ENCODE peak calls at places on chromosomes 11 and 22, in four cellular contexts. W is GM23338, S is HCT116, H is PC-3. L is an unnamed sample.

GRCh38 chr22:44544523-44545433 is 46.7 kb upstream of the RTL6 start:
- DNase-seq in W (no peak), S (no peak), H (no peak), L (peak)

GRCh38 chr11:108853864-108854263 is 189.0 kb downstream of the DDX10 start:
- DNase-seq in W (peak), S (no peak), H (no peak), L (no peak)

GRCh38 chr22:29628982-29629381 is 25.5 kb downstream of the NF2 start:
- DNase-seq in W (no peak), S (no peak), H (no peak), L (no peak)

GRCh38 chr11:116774661-116775060 is 1.9 kb upstream of the BUD13 start:
- DNase-seq in W (peak), S (no peak), H (no peak), L (no peak)

GRCh38 chr11:23688835-23689234 is 808.0 kb upstream of the LUZP2 start:
- DNase-seq in W (no peak), S (no peak), H (peak), L (no peak)

GRCh38 chr11:61477734-61478148 is 30.8 kb upstream of the LRRC10B start:
- DNase-seq in W (peak), S (no peak), H (peak), L (peak)

GRCh38 chr11:62458212-62459002 is 39.6 kb downstream of the SCGB1A1 start:
- DNase-seq in W (no peak), S (no peak), H (no peak), L (no peak)

GRCh38 chr11:65205602-65205967 is 23.9 kb downstream of the CAPN1 start:
- DNase-seq in W (no peak), S (no peak), H (no peak), L (no peak)

GRCh38 chr11:19774817-19775600 is 62.4 kb downstream of the NAV2 start:
- DNase-seq in W (no peak), S (no peak), H (no peak), L (no peak)

GRCh38 chr11:10659339-10660216 is 34.0 kb downstream of the IRAG1 start:
- DNase-seq in W (no peak), S (peak), H (peak), L (peak)

GRCh38 chr22:35893698-35894097 is 134.9 kb downstream of the RBFOX2 start:
- DNase-seq in W (no peak), S (no peak), H (no peak), L (no peak)

GRCh38 chr11:830295-831131 is 2.2 kb upstream of the CD151 start:
- DNase-seq in W (peak), S (no peak), H (no peak), L (peak)

GRCh38 chr22:16972311-16972710 is 35.7 kb downstream of the GAB4 start:
- DNase-seq in W (no peak), S (no peak), H (no peak), L (no peak)

GRCh38 chr11:63586451-63587166 is 23.4 kb upstream of the PLAAT2 start:
- DNase-seq in W (no peak), S (no peak), H (no peak), L (no peak)

GRCh38 chr22:48756146-48757111 is 1071.2 kb downstream of the BRD1 start:
- DNase-seq in W (no peak), S (no peak), H (no peak), L (peak)
- TF ChIP-seq EZH2phosphoT487 in W (no peak), S (no peak), H (no peak), L (no peak)

DNA sequence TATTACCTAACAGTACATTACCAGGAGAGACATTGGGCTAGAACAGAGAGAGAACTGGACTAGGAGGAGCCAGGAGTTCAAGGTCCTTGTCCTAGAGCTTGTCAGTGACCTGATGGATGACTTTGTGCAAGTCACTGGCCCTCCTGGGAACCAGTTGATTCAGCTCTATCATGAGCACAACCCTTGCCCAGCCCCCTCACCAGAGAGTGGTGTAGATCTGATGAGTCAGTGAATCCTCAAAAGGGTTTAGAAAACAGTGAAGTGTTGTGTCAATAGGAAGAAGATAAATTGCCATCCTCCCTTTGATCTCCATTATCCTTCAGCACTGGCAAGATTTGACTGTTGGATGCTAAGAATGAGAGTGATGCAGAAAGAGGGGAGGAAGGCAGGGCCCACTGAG is 24.3 kb downstream of the NEU3 start:
- DNase-seq in W (no peak), S (no peak), H (peak), L (no peak)
- H2AFZ ChIP-seq in W (no peak), S (no peak), H (no peak), L (no peak)

GRCh38 chr11:71252434-71252781 is at the start of gene SHANK2:
- DNase-seq in W (peak), S (no peak), H (peak), L (peak)
- TF ChIP-seq EZH2phosphoT487 in W (no peak), S (no peak), H (no peak), L (no peak)

DNA sequence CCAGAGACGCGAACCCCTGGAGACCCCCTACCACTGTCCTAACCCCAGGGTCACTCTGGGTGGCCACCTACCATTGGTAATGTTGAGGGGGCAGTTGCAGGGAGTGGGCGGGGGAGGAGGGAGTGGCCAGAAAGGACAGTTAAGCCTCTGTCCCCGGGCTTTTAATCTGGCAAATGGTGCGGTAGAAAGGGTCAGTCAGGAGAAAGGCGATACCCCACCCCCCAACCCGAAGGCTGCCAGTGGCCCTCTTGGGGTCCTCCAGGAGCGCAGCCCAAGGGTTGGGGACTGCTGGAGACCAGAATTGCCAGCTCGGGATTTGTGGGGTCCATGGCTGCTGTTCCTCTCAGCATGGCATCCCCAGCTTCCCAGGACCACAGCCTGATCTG is 742 bp downstream of the P2RY2 start:
- DNase-seq in W (no peak), S (no peak), H (no peak), L (no peak)
- H2AFZ ChIP-seq in W (peak), S (no peak), H (peak), L (peak)

DNA sequence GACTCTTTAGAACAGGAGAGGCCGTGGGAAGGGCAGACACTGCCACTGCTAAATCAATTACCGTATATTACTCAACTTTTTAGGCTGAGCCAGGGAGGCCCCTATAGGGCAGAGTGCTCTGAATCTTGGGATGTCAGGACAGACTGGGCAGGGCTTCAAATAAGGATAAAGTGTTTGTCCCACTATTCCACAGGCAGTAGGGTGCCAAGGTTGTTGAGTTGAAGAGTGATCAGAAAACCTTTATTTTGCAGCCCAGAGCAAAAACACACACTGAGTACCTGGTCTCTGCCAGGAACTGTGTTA is 1.6 kb upstream of the B4GAT1 start:
- DNase-seq in W (no peak), S (no peak), H (no peak), L (no peak)
- TF ChIP-seq EZH2phosphoT487 in W (no peak), S (no peak), H (no peak), L (no peak)

GRCh38 chr11:45334410-45334809 is 48.3 kb upstream of the SYT13 start:
- DNase-seq in W (no peak), S (no peak), H (no peak), L (no peak)
- H2AFZ ChIP-seq in W (no peak), S (no peak), H (no peak), L (no peak)

GRCh38 chr11:75603791-75604736 is 42.0 kb downstream of the SERPINH1 start:
- DNase-seq in W (no peak), S (no peak), H (peak), L (no peak)
- TF ChIP-seq EZH2phosphoT487 in W (no peak), S (no peak), H (no peak), L (no peak)

GRCh38 chr11:34792143-34792542 is 124.0 kb downstream of the APIP start:
- DNase-seq in W (peak), S (no peak), H (no peak), L (no peak)

GRCh38 chr11:34789196-34789834 is 126.9 kb downstream of the APIP start:
- DNase-seq in W (no peak), S (no peak), H (no peak), L (no peak)

GRCh38 chr11:34788642-34789041 is 127.5 kb downstream of the APIP start:
- DNase-seq in W (no peak), S (no peak), H (no peak), L (no peak)

GRCh38 chr11:34791725-34792124 is 124.5 kb downstream of the APIP start:
- DNase-seq in W (no peak), S (no peak), H (no peak), L (no peak)

GRCh38 chr11:34790620-34791019 is 125.6 kb downstream of the APIP start:
- DNase-seq in W (peak), S (no peak), H (peak), L (no peak)
- H2AFZ ChIP-seq in W (no peak), S (peak), H (no peak), L (no peak)

GRCh38 chr11:80722616-80723015 is 1281.8 kb upstream of the TENM4 start:
- DNase-seq in W (no peak), S (no peak), H (peak), L (peak)

GRCh38 chr11:80724366-80724765 is 1283.5 kb upstream of the TENM4 start:
- DNase-seq in W (no peak), S (no peak), H (no peak), L (no peak)

GRCh38 chr11:80726236-80726635 is 1285.4 kb upstream of the TENM4 start:
- DNase-seq in W (no peak), S (no peak), H (no peak), L (no peak)

GRCh38 chr11:80727315-80727714 is 1286.5 kb upstream of the TENM4 start:
- DNase-seq in W (peak), S (no peak), H (peak), L (peak)
- TF ChIP-seq EZH2phosphoT487 in W (no peak), S (no peak), H (no peak), L (no peak)

GRCh38 chr11:13956988-13957387 is 5.5 kb upstream of the SPON1 start:
- DNase-seq in W (no peak), S (no peak), H (no peak), L (no peak)

GRCh38 chr11:13958596-13958995 is 3.9 kb upstream of the SPON1 start:
- DNase-seq in W (no peak), S (no peak), H (no peak), L (peak)

GRCh38 chr11:13954591-13954990 is 7.9 kb upstream of the SPON1 start:
- DNase-seq in W (no peak), S (no peak), H (no peak), L (no peak)

GRCh38 chr11:13959001-13959400 is 3.5 kb upstream of the SPON1 start:
- DNase-seq in W (no peak), S (no peak), H (no peak), L (no peak)

DNA sequence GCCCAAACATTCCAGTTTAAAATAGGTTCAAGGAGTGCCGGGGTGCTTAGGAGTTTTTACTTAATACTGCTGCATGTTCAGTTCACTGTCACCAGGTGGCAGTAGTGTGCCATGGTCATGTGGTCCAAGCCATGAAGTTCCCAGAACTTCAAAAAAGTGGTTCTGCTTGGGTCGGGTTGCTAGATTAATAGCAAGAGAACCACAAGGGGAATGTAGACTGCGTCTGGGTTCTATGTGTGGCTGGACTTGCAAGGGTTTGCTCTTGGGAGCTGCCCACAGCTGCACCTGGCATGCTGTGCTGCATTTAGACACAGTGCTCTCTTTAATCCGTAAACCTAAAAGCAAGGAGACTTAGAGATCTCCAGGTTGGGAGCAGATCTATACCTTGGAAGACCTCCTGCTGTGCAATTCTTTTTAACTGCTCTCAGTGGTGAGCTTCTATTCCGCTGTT is 6.5 kb upstream of the SPON1 start:
- DNase-seq in W (peak), S (peak), H (peak), L (peak)
- H2AFZ ChIP-seq in W (no peak), S (peak), H (no peak), L (no peak)

L was measured in hepatocyte.